ENCODE peak calls at places on chromosome 4, in five cellular contexts. O is HepG2, V is sigmoid colon, S is K562, I is suprapubic skin. Q is an unnamed sample.

GRCh38 chr4:177204126-177204525 is 105.5 kb upstream of the NEIL3 start:
- DNase-seq in O (no peak), V (no peak), S (no peak), I (no peak), Q (no peak)

GRCh38 chr4:150581611-150582010 is 340 bp upstream of the MAB21L2 start:
- DNase-seq in O (no peak), V (peak; percentile 97), S (no peak), I (no peak), Q (no peak)

GRCh38 chr4:150960818-150961217 is 54.3 kb downstream of the LRBA start:
- DNase-seq in O (peak; percentile 35), V (no peak), S (peak; percentile 57), I (no peak), Q (peak; percentile 46)

GRCh38 chr4:31169851-31170250 is 449.7 kb downstream of the PCDH7 start:
- DNase-seq in O (no peak), V (no peak), S (no peak), I (no peak), Q (no peak)

GRCh38 chr4:8725071-8725841 is 132.7 kb downstream of the CPZ start:
- DNase-seq in O (no peak), V (peak; percentile 53), S (no peak), I (peak; percentile 66), Q (peak; percentile 71)

GRCh38 chr4:113607147-113607720 is 154.3 kb downstream of the CAMK2D start:
- DNase-seq in O (no peak), V (no peak), S (no peak), I (no peak), Q (no peak)

GRCh38 chr4:16443504-16444088 is 217.3 kb upstream of the TAPT1 start:
- DNase-seq in O (peak; percentile 30), V (no peak), S (peak; percentile 34), I (no peak), Q (no peak)

GRCh38 chr4:13891544-13891939 is 264.0 kb upstream of the BOD1L1 start:
- DNase-seq in O (no peak), V (no peak), S (no peak), I (no peak), Q (no peak)

GRCh38 chr4:67584496-67584895 is 26.0 kb downstream of the STAP1 start:
- DNase-seq in O (no peak), V (no peak), S (no peak), I (no peak), Q (no peak)

GRCh38 chr4:27836505-27836904 is 975.9 kb downstream of the STIM2 start:
- DNase-seq in O (no peak), V (no peak), S (no peak), I (no peak), Q (no peak)

GRCh38 chr4:111454961-111455360 is 690.3 kb upstream of the FAM241A start:
- DNase-seq in O (peak; percentile 45), V (no peak), S (no peak), I (no peak), Q (no peak)

GRCh38 chr4:176726803-176727202 is 65.9 kb downstream of the VEGFC start:
- DNase-seq in O (no peak), V (no peak), S (no peak), I (no peak), Q (no peak)

GRCh38 chr4:52052475-52052780 is 1.3 kb downstream of the SPATA18 start:
- DNase-seq in O (peak; percentile 54), V (no peak), S (no peak), I (no peak), Q (peak; percentile 36)

GRCh38 chr4:180953572-180953971 is 1289.6 kb upstream of the TENM3 start:
- DNase-seq in O (peak; percentile 2), V (no peak), S (no peak), I (no peak), Q (no peak)

GRCh38 chr4:92235741-92236140 is 68.0 kb upstream of the GRID2 start:
- DNase-seq in O (no peak), V (no peak), S (no peak), I (no peak), Q (no peak)

GRCh38 chr4:71212216-71212615 is 126.6 kb upstream of the SLC4A4 start:
- DNase-seq in O (no peak), V (no peak), S (no peak), I (no peak), Q (no peak)

GRCh38 chr4:182875471-182875870 is 41.7 kb downstream of the DCTD start:
- DNase-seq in O (no peak), V (peak; percentile 37), S (no peak), I (no peak), Q (peak; percentile 15)

GRCh38 chr4:37803348-37803973 is 23.0 kb upstream of the PGM2 start:
- DNase-seq in O (peak; percentile 57), V (no peak), S (peak; percentile 14), I (no peak), Q (no peak)

GRCh38 chr4:145609494-145610427 is 9.4 kb upstream of the MMAA start:
- DNase-seq in O (peak; percentile 58), V (no peak), S (peak; percentile 27), I (no peak), Q (no peak)

GRCh38 chr4:61478340-61478739 is 278.2 kb downstream of the ADGRL3 start:
- DNase-seq in O (no peak), V (no peak), S (no peak), I (no peak), Q (no peak)

GRCh38 chr4:8307714-8308113 is 38.2 kb downstream of the HTRA3 start:
- DNase-seq in O (no peak), V (peak; percentile 46), S (no peak), I (peak; percentile 60), Q (no peak)

GRCh38 chr4:169492436-169493163 is 119.8 kb downstream of the NEK1 start:
- DNase-seq in O (peak; percentile 39), V (no peak), S (peak; percentile 42), I (no peak), Q (no peak)

GRCh38 chr4:146107587-146107986 is 67.9 kb upstream of the LSM6 start:
- DNase-seq in O (no peak), V (no peak), S (no peak), I (no peak), Q (no peak)

GRCh38 chr4:80096175-80096850 is 23.3 kb upstream of the ANTXR2 start:
- DNase-seq in O (no peak), V (no peak), S (no peak), I (no peak), Q (no peak)

DNA sequence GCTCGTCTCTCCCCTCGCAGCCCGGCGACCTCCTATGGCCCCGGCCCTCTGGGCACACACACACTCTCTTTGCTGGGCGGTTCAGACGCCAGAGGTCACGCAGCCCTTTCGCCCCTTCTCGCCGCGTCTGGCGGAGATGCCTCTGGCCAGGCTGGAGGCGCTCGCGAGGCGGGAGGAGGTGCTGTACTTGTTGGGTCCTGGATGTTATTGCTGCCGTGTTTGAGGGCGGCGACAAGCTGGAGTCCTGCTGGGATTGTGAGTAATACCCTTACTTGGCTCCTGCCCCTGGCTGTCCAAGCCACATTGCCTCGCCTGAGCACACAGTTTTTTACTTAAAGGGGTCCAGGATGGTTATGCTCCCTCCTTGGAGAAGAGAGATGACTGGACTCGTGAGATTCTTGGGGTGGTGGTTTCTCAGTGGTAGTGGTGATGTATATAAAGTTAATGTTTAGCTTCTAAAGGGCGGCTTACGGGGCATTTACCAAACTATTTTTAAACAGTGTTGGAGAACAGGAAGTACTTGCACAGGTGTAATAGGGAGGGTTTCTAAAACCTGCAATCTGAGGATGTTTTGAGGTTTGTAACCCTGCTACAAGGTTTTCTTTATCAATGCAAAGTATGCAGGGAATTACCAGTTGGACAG is 572 bp downstream of the USP53 start:
- DNase-seq in O (peak; percentile 88), V (peak; percentile 95), S (peak; percentile 61), I (peak; percentile 92), Q (peak; percentile 86)
- TF ChIP-seq EP300 in O (no peak), V (no peak), S (peak; percentile 22), I (no peak), Q (no peak)

GRCh38 chr4:153345011-153345981 is 808 bp downstream of the MND1 start:
- DNase-seq in O (peak; percentile 64), V (peak; percentile 66), S (peak; percentile 17), I (no peak), Q (peak; percentile 43)

GRCh38 chr4:153342751-153343552 is 1.5 kb upstream of the MND1 start:
- DNase-seq in O (no peak), V (no peak), S (no peak), I (no peak), Q (no peak)

GRCh38 chr4:153346031-153346430 is 1.5 kb downstream of the MND1 start:
- DNase-seq in O (no peak), V (no peak), S (no peak), I (no peak), Q (no peak)

GRCh38 chr4:153346563-153346962 is 2.1 kb downstream of the MND1 start:
- DNase-seq in O (no peak), V (no peak), S (no peak), I (no peak), Q (no peak)

GRCh38 chr4:153344131-153345010 is at the start of gene MND1:
- DNase-seq in O (peak; percentile 64), V (peak; percentile 88), S (peak; percentile 93), I (peak; percentile 90), Q (peak; percentile 98)
- TF ChIP-seq POLR2A in O (peak; percentile 74), V (no peak), S (peak; percentile 90), I (no peak), Q (no peak)

GRCh38 chr4:24979554-24979953 is 51.2 kb downstream of the LGI2 start:
- DNase-seq in O (no peak), V (peak; percentile 70), S (no peak), I (no peak), Q (peak; percentile 69)
- TF ChIP-seq POLR2AphosphoS5 in O (no peak), V (peak; percentile 77), S (no peak), I (peak; percentile 59), Q (peak; percentile 86)

DNA sequence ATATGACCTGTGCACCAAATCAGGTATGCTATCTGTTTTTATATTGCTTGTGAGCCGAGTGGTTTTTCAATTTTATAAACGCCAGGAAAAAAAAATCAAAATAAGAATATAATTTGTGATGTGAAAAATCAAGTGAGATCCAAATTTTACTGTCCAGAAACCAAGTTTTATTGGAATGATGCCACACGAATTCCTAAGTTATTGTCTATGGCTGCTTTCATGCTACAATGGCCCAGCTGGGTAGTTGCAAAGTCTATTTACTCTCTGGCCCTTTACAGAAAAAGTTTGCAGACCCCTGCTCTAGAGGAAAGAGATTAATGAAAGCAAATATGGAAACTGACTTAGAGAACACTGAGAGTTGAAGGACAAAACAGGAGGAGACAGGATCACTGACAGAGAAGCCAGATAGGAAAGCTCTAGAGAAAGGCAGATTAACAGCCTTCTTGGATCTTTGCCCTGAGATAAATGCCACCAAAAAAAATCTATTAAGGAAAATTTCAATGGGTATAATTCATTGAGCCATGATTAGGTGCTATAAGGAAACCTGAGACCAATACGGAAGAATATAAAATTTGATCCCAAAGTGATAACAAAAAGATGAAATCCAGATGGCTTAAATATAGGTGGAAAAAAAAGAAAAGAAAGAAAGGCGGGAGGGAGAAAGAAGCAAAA is 29.8 kb downstream of the PRSS12 start:
- DNase-seq in O (no peak), V (no peak), S (no peak), I (no peak), Q (no peak)
- TF ChIP-seq EP300 in O (no peak), V (no peak), S (no peak), I (no peak), Q (no peak)